ENCODE peak calls at places on chromosomes 2 and 18, in four cellular contexts. One of them, this sample, is unnamed. For H3K27me3, the result is how much of the 10 kb centered on the place peaks cover.

GRCh38 chr2:150612957-150613710 is 125.7 kb upstream of the RND3 start:
- DNase-seq in GM23248: no peak
- DNase-seq in MM.1S: no peak
- DNase-seq in aorta: no peak
- DNase-seq in this sample: no peak

GRCh38 chr2:224669449-224669848 is 46.7 kb downstream of the CCDC195 start:
- DNase-seq in aorta: no peak
- DNase-seq in MM.1S: no peak
- DNase-seq in GM23248: peak
- DNase-seq in this sample: no peak

GRCh38 chr2:10225291-10226031 is 77.2 kb upstream of the HPCAL1 start:
- DNase-seq in aorta: no peak
- DNase-seq in MM.1S: no peak
- DNase-seq in GM23248: no peak
- DNase-seq in this sample: no peak

GRCh38 chr18:67615876-67616275 is 99.4 kb upstream of the DSEL start:
- DNase-seq in aorta: no peak
- DNase-seq in GM23248: no peak
- DNase-seq in MM.1S: no peak
- DNase-seq in this sample: no peak

GRCh38 chr2:165610591-165611029 is 141.1 kb downstream of the CSRNP3 start:
- DNase-seq in aorta: no peak
- DNase-seq in GM23248: no peak
- DNase-seq in MM.1S: peak
- DNase-seq in this sample: no peak

GRCh38 chr2:27925640-27926472 is 35.3 kb downstream of the BABAM2 start:
- DNase-seq in aorta: no peak
- DNase-seq in GM23248: no peak
- DNase-seq in MM.1S: no peak
- DNase-seq in this sample: no peak

GRCh38 chr18:23103449-23103848 is 31.8 kb upstream of the CABLES1 start:
- DNase-seq in GM23248: no peak
- DNase-seq in MM.1S: no peak
- DNase-seq in aorta: no peak
- DNase-seq in this sample: no peak

GRCh38 chr2:134669731-134670669 is 48.8 kb downstream of the TMEM163 start:
- DNase-seq in GM23248: no peak
- DNase-seq in MM.1S: no peak
- DNase-seq in aorta: no peak
- DNase-seq in this sample: no peak

GRCh38 chr2:218396688-218397501 is 2.8 kb upstream of the CTDSP1 start:
- DNase-seq in MM.1S: no peak
- DNase-seq in aorta: peak
- DNase-seq in GM23248: peak
- DNase-seq in this sample: peak

GRCh38 chr2:84247532-84247931 is 211.5 kb downstream of the SUCLG1 start:
- DNase-seq in GM23248: no peak
- DNase-seq in MM.1S: no peak
- DNase-seq in aorta: no peak
- DNase-seq in this sample: no peak

GRCh38 chr2:191012845-191013616 is 940 bp downstream of the STAT1 start:
- DNase-seq in GM23248: peak
- DNase-seq in MM.1S: no peak
- DNase-seq in aorta: no peak
- DNase-seq in this sample: no peak

GRCh38 chr2:40032650-40033319 is 253.7 kb upstream of the THUMPD2 start:
- DNase-seq in MM.1S: no peak
- DNase-seq in GM23248: peak
- DNase-seq in aorta: no peak
- DNase-seq in this sample: peak

GRCh38 chr2:225998653-225999052 is 599.1 kb downstream of the NYAP2 start:
- DNase-seq in MM.1S: no peak
- DNase-seq in GM23248: peak
- DNase-seq in aorta: no peak
- DNase-seq in this sample: peak

GRCh38 chr2:67564076-67564475 is 166.9 kb downstream of the ETAA1 start:
- DNase-seq in GM23248: peak
- DNase-seq in aorta: no peak
- DNase-seq in MM.1S: no peak
- DNase-seq in this sample: no peak

GRCh38 chr18:54358495-54358793 is 738 bp downstream of the C18orf54 start:
- DNase-seq in GM23248: peak
- DNase-seq in MM.1S: no peak
- DNase-seq in aorta: no peak
- DNase-seq in this sample: peak

GRCh38 chr2:33903237-33903636 is 304.1 kb upstream of the FAM98A start:
- DNase-seq in GM23248: no peak
- DNase-seq in MM.1S: no peak
- DNase-seq in aorta: no peak
- DNase-seq in this sample: no peak

GRCh38 chr2:38033651-38034050 is 42.3 kb downstream of the CYP1B1 start:
- DNase-seq in aorta: no peak
- DNase-seq in MM.1S: no peak
- DNase-seq in GM23248: no peak
- DNase-seq in this sample: no peak

GRCh38 chr2:45194611-45195010 is 185.4 kb upstream of the SIX2 start:
- DNase-seq in aorta: no peak
- DNase-seq in MM.1S: no peak
- DNase-seq in GM23248: peak
- DNase-seq in this sample: no peak

GRCh38 chr2:181106229-181106628 is 125.8 kb downstream of the UBE2E3 start:
- DNase-seq in GM23248: peak
- DNase-seq in MM.1S: no peak
- DNase-seq in aorta: no peak
- DNase-seq in this sample: no peak

GRCh38 chr2:31382452-31383120 is 32.0 kb downstream of the XDH start:
- DNase-seq in aorta: no peak
- DNase-seq in GM23248: peak
- DNase-seq in MM.1S: no peak
- DNase-seq in this sample: peak

GRCh38 chr2:236369606-236370005 is 105.4 kb upstream of the ASB18 start:
- DNase-seq in aorta: no peak
- DNase-seq in MM.1S: no peak
- DNase-seq in GM23248: no peak
- DNase-seq in this sample: no peak

GRCh38 chr2:96325884-96326255 is 753 bp downstream of the ITPRIPL1 start:
- DNase-seq in aorta: no peak
- DNase-seq in GM23248: no peak
- DNase-seq in MM.1S: peak
- DNase-seq in this sample: no peak

GRCh38 chr2:169034256-169034655 is 3.1 kb upstream of the ABCB11 start:
- DNase-seq in MM.1S: no peak
- DNase-seq in GM23248: no peak
- DNase-seq in aorta: no peak
- DNase-seq in this sample: peak

GRCh38 chr2:120831106-120831505 is 95.4 kb downstream of the GLI2 start:
- DNase-seq in MM.1S: no peak
- DNase-seq in aorta: no peak
- DNase-seq in GM23248: no peak
- DNase-seq in this sample: no peak

GRCh38 chr2:99624682-99625081 is 134.9 kb upstream of the REV1 start:
- DNase-seq in GM23248: no peak
- DNase-seq in MM.1S: no peak
- DNase-seq in aorta: no peak
- DNase-seq in this sample: no peak

GRCh38 chr2:97699765-97700444 is 13.5 kb upstream of the ZAP70 start:
- DNase-seq in GM23248: peak
- DNase-seq in aorta: no peak
- DNase-seq in MM.1S: peak
- DNase-seq in this sample: peak

GRCh38 chr2:51919395-51919794 is 887.5 kb upstream of the NRXN1 start:
- DNase-seq in GM23248: peak
- DNase-seq in aorta: no peak
- DNase-seq in MM.1S: no peak
- DNase-seq in this sample: no peak

GRCh38 chr18:74342416-74343043 is 26.9 kb downstream of the C18orf63 start:
- DNase-seq in MM.1S: peak
- DNase-seq in aorta: no peak
- DNase-seq in GM23248: peak
- DNase-seq in this sample: peak

GRCh38 chr2:64837925-64838641 is 151.1 kb upstream of the SLC1A4 start:
- DNase-seq in GM23248: peak
- DNase-seq in MM.1S: no peak
- DNase-seq in aorta: peak
- DNase-seq in this sample: no peak

GRCh38 chr2:187037310-187037709 is 188.3 kb upstream of the ZSWIM2 start:
- DNase-seq in MM.1S: no peak
- DNase-seq in GM23248: no peak
- DNase-seq in aorta: no peak
- DNase-seq in this sample: no peak

GRCh38 chr2:17518212-17519154 is at the start of gene RAD51AP2:
- DNase-seq in MM.1S: peak
- DNase-seq in GM23248: peak
- DNase-seq in aorta: peak
- DNase-seq in this sample: peak

GRCh38 chr2:31235504-31235902 is 1.6 kb downstream of the EHD3 start:
- DNase-seq in MM.1S: no peak
- DNase-seq in aorta: no peak
- DNase-seq in GM23248: peak
- DNase-seq in this sample: peak

GRCh38 chr2:212626371-212626918 is 87.8 kb upstream of the ERBB4 start:
- DNase-seq in GM23248: no peak
- DNase-seq in aorta: no peak
- DNase-seq in MM.1S: no peak
- DNase-seq in this sample: no peak

GRCh38 chr2:17543848-17544645 is 3.6 kb downstream of the VSNL1 start:
- DNase-seq in aorta: no peak
- DNase-seq in GM23248: peak
- DNase-seq in MM.1S: no peak
- DNase-seq in this sample: peak

GRCh38 chr2:56749152-56749752 is 565.5 kb downstream of the CCDC85A start:
- DNase-seq in aorta: no peak
- DNase-seq in GM23248: peak
- DNase-seq in MM.1S: peak
- DNase-seq in this sample: no peak

GRCh38 chr2:210432633-210433032 is 43.9 kb downstream of the LANCL1 start:
- DNase-seq in GM23248: no peak
- DNase-seq in MM.1S: no peak
- DNase-seq in aorta: no peak
- DNase-seq in this sample: no peak
- H3K27me3 ChIP-seq in GM23248: under half
- H3K27me3 ChIP-seq in MM.1S: under half
- H3K27me3 ChIP-seq in aorta: under half
- H3K27me3 ChIP-seq in this sample: under half

DNA sequence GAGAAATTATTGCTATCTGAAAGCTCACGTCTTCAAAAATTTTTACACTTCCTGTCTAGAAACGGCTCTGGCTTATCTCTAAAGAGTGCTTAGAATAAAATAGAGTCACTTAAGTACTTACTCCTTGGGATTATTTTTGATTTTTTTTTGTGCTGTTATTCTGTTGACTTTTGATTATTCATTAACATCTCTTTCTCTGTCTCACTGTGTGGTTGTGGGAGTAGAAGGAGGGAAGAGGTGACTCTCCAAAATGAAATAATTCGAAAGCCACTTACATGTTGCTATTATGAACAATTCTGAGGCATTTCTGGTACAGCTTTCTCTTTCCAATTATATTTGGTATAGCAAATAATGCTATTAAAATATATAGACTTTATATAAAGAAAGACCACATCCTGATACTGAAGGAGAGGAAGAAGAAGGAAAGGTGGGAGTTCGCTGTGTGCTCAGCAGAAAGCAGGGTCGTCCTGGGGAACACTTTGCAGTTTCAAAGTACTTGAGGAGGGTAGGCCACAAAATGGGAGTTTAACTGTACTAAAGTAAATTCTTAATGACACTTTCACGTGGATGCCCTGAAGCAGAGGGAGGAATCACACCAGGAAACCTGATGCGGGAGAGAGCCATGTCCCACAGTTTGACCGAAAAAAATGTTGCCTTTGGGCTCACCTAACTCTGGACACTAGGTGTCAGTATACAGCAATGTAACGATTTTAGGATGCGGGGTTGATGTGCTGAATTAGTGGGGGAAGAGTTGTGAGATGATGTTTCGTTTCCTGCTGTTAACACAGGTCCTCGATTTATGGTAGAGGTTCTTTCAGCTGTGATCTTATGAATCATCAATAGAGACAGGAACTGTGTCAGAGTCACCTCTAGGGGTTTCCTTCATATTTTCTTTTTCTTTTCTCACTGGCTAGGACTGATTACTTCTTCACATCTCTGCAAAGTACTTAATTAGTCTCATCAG is 9.8 kb upstream of the MMADHC start:
- DNase-seq in MM.1S: peak
- DNase-seq in aorta: no peak
- DNase-seq in GM23248: peak
- DNase-seq in this sample: peak
- H3K4me3 ChIP-seq in MM.1S: peak
- H3K4me3 ChIP-seq in aorta: no peak
- H3K4me3 ChIP-seq in GM23248: peak
- H3K4me3 ChIP-seq in this sample: peak

GRCh38 chr2:147133273-147133901 is 711.4 kb upstream of the ACVR2A start:
- DNase-seq in GM23248: no peak
- DNase-seq in MM.1S: no peak
- DNase-seq in aorta: no peak
- DNase-seq in this sample: peak
- H3K27me3 ChIP-seq in GM23248: under half
- H3K27me3 ChIP-seq in MM.1S: under half
- H3K27me3 ChIP-seq in aorta: under half
- H3K27me3 ChIP-seq in this sample: under half

GRCh38 chr2:210557721-210558120 is 1.3 kb downstream of the CPS1 start:
- DNase-seq in MM.1S: no peak
- DNase-seq in aorta: no peak
- DNase-seq in GM23248: no peak
- DNase-seq in this sample: no peak

GRCh38 chr2:210559167-210559566 is 2.8 kb downstream of the CPS1 start:
- DNase-seq in GM23248: no peak
- DNase-seq in MM.1S: no peak
- DNase-seq in aorta: no peak
- DNase-seq in this sample: no peak

GRCh38 chr2:210553371-210553770 is 3.0 kb upstream of the CPS1 start:
- DNase-seq in aorta: no peak
- DNase-seq in MM.1S: no peak
- DNase-seq in GM23248: no peak
- DNase-seq in this sample: peak

GRCh38 chr2:210558708-210559107 is 2.3 kb downstream of the CPS1 start:
- DNase-seq in aorta: no peak
- DNase-seq in GM23248: peak
- DNase-seq in MM.1S: no peak
- DNase-seq in this sample: peak

DNA sequence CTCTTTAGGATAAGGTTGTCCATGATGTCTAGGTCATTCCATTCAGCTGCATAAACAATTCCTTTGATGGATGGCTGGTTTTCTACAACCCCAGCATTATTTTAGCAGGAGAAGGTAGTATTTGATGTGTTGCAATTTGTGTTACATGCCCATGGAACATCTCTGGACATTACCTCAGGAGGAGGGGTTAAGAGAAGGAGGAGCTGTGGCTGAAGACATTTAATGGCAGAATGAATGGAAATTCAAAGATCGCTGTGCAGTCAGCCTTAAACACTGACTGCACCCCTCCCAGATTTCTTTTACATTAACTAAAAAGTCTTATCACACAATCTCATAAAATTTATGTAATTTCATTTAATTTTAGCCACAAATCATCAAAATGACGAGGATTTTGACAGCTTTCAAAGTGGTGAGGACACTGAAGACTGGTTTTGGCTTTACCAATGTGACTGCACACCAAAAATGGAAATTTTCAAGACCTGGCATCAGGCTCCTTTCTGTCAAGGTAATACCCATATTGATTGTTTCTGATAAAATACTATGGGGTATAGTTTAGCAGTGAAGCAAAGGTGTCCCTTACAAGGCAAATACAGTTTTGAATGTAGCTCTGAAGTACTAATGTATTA is at the start of gene CPS1:
- DNase-seq in MM.1S: no peak
- DNase-seq in GM23248: no peak
- DNase-seq in aorta: no peak
- DNase-seq in this sample: no peak
- H3K4me3 ChIP-seq in MM.1S: no peak
- H3K4me3 ChIP-seq in GM23248: no peak
- H3K4me3 ChIP-seq in aorta: no peak
- H3K4me3 ChIP-seq in this sample: no peak